ENCODE peak calls at places on chromosomes 4 and X, in five cellular contexts. One of them, this sample, is unnamed.
A peak's percentile ranks its signal among the peaks of the same experiment; 100 is the strongest.

GRCh38 chr4:181745933-181746627 is 497.1 kb upstream of the TENM3 start:
- DNase-seq in IMR-90: no peak
- DNase-seq in neuronal stem cell: no peak
- DNase-seq in astrocyte: peak; percentile 15
- DNase-seq in mesenchymal stem cell: no peak
- DNase-seq in this sample: no peak

GRCh38 chr4:139890810-139891209 is 225.2 kb downstream of the MGST2 start:
- DNase-seq in astrocyte: peak; percentile 44
- DNase-seq in neuronal stem cell: no peak
- DNase-seq in IMR-90: peak; percentile 84
- DNase-seq in mesenchymal stem cell: peak; percentile 86
- DNase-seq in this sample: no peak

GRCh38 chr4:187480146-187481145 is 515.1 kb upstream of the ZFP42 start:
- DNase-seq in IMR-90: peak; percentile 47
- DNase-seq in neuronal stem cell: no peak
- DNase-seq in astrocyte: peak; percentile 29
- DNase-seq in mesenchymal stem cell: peak; percentile 83
- DNase-seq in this sample: no peak

GRCh38 chrX:134753185-134754008 is 95.1 kb upstream of the PLAC1 start:
- DNase-seq in mesenchymal stem cell: peak; percentile 48
- DNase-seq in neuronal stem cell: no peak
- DNase-seq in astrocyte: no peak
- DNase-seq in IMR-90: peak; percentile 65
- DNase-seq in this sample: no peak

GRCh38 chrX:120604359-120604782 is 470 bp downstream of the MCTS1 start:
- DNase-seq in neuronal stem cell: no peak
- DNase-seq in IMR-90: peak; percentile 33
- DNase-seq in astrocyte: peak; percentile 33
- DNase-seq in mesenchymal stem cell: peak; percentile 61
- DNase-seq in this sample: peak; percentile 72

GRCh38 chr4:104352211-104352610 is 142.5 kb downstream of the CXXC4 start:
- DNase-seq in neuronal stem cell: no peak
- DNase-seq in mesenchymal stem cell: no peak
- DNase-seq in IMR-90: no peak
- DNase-seq in astrocyte: no peak
- DNase-seq in this sample: peak; percentile 47

GRCh38 chrX:36753602-36754001 is 254.6 kb upstream of the FAM47C start:
- DNase-seq in mesenchymal stem cell: no peak
- DNase-seq in neuronal stem cell: no peak
- DNase-seq in IMR-90: no peak
- DNase-seq in astrocyte: no peak
- DNase-seq in this sample: no peak

GRCh38 chrX:257681-258289 is 23.4 kb upstream of the PLCXD1 start:
- DNase-seq in IMR-90: no peak
- DNase-seq in neuronal stem cell: no peak
- DNase-seq in mesenchymal stem cell: no peak
- DNase-seq in astrocyte: no peak
- DNase-seq in this sample: no peak

GRCh38 chr4:83219344-83219990 is 65.1 kb downstream of the COQ2 start:
- DNase-seq in mesenchymal stem cell: no peak
- DNase-seq in astrocyte: peak; percentile 3
- DNase-seq in neuronal stem cell: no peak
- DNase-seq in IMR-90: no peak
- DNase-seq in this sample: peak; percentile 44

GRCh38 chr4:48269861-48270515 is 350 bp upstream of the TEC start:
- DNase-seq in mesenchymal stem cell: peak; percentile 86
- DNase-seq in IMR-90: peak; percentile 51
- DNase-seq in astrocyte: peak; percentile 46
- DNase-seq in neuronal stem cell: peak; percentile 77
- DNase-seq in this sample: peak; percentile 93

GRCh38 chrX:149803458-149804062 is 21.8 kb downstream of the MAGEA9 start:
- DNase-seq in IMR-90: no peak
- DNase-seq in mesenchymal stem cell: no peak
- DNase-seq in neuronal stem cell: no peak
- DNase-seq in astrocyte: no peak
- DNase-seq in this sample: no peak

GRCh38 chr4:15068298-15068697 is 66.0 kb downstream of the CPEB2 start:
- DNase-seq in IMR-90: no peak
- DNase-seq in mesenchymal stem cell: no peak
- DNase-seq in astrocyte: no peak
- DNase-seq in neuronal stem cell: no peak
- DNase-seq in this sample: no peak

DNA sequence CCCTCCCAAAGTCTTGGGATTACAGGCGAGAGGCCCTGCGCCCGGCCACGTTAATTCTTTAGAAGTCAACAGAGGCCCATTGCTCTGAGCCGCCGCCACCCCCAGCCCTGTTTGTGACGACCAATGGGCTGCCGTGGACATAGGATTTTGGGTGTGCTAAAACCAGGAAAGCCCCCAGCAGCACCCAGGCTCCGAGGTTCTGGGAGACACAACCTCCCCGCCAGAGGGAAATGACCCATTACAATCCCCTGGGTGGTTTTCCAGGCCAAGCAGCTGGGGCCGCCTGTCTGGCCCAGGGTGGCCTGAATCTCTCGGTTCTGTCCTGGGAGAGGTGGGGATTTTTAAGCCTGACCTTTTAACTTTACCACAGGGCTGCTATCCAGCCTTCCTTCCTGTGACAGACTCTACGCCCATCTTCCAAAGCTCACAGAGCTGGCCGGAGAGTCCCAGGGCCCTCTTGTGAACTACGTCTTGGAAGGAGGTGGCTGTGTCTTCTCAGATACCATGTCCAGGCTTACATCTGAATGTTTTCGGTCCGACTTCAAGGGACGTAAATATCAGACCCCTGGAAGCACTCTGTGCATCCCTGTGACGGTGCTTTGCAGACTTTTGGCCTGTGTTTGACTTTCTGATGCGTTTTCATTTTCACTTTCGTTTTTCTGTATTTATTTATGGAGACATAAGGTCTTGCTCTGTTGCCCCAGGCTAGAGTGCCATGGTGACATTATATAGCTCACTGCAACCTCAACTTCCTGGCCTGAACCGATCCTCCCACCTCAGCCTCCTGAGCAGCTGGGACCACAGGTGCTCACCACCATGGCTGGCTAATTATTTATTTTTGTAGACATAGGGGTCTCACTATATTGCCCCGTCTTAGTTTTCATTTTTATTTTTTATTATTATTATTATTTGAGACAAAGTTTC is 36.0 kb downstream of the P2RY8 start:
- DNase-seq in mesenchymal stem cell: no peak
- DNase-seq in astrocyte: no peak
- DNase-seq in neuronal stem cell: no peak
- DNase-seq in IMR-90: no peak
- DNase-seq in this sample: peak; percentile 73
- H3K4me2 ChIP-seq in mesenchymal stem cell: no peak overlapping the region
- H3K4me2 ChIP-seq in astrocyte: no peak overlapping the region
- H3K4me2 ChIP-seq in neuronal stem cell: no peak overlapping the region
- H3K4me2 ChIP-seq in IMR-90: no peak overlapping the region
- H3K4me2 ChIP-seq in this sample: no peak overlapping the region

GRCh38 chr4:88818650-88819470 is 121.2 kb upstream of the NAP1L5 start:
- DNase-seq in IMR-90: peak; percentile 59
- DNase-seq in astrocyte: no peak
- DNase-seq in neuronal stem cell: peak; percentile 24
- DNase-seq in mesenchymal stem cell: peak; percentile 58
- DNase-seq in this sample: peak; percentile 74
- H3K4me1 ChIP-seq in IMR-90: peaks cover 2% of the 10 kb centered on the region
- H3K4me1 ChIP-seq in astrocyte: peaks cover 7% of the 10 kb centered on the region
- H3K4me1 ChIP-seq in neuronal stem cell: peaks cover 19% of the 10 kb centered on the region
- H3K4me1 ChIP-seq in mesenchymal stem cell: no peaks in the 10 kb centered on the region
- H3K4me1 ChIP-seq in this sample: no peaks in the 10 kb centered on the region

GRCh38 chr4:155960522-155960921 is 6.9 kb upstream of the CTSO start:
- DNase-seq in IMR-90: peak; percentile 61
- DNase-seq in mesenchymal stem cell: no peak
- DNase-seq in astrocyte: peak; percentile 64
- DNase-seq in neuronal stem cell: no peak
- DNase-seq in this sample: no peak

GRCh38 chr4:155961575-155961974 is 7.9 kb upstream of the CTSO start:
- DNase-seq in IMR-90: no peak
- DNase-seq in neuronal stem cell: no peak
- DNase-seq in mesenchymal stem cell: no peak
- DNase-seq in astrocyte: no peak
- DNase-seq in this sample: no peak

GRCh38 chr4:155964016-155964891 is 10.6 kb upstream of the CTSO start:
- DNase-seq in astrocyte: no peak
- DNase-seq in mesenchymal stem cell: no peak
- DNase-seq in neuronal stem cell: no peak
- DNase-seq in IMR-90: no peak
- DNase-seq in this sample: no peak

GRCh38 chr4:155959417-155959816 is 5.8 kb upstream of the CTSO start:
- DNase-seq in mesenchymal stem cell: no peak
- DNase-seq in astrocyte: no peak
- DNase-seq in IMR-90: no peak
- DNase-seq in neuronal stem cell: no peak
- DNase-seq in this sample: no peak

GRCh38 chr4:155962697-155963096 is 9.0 kb upstream of the CTSO start:
- DNase-seq in neuronal stem cell: no peak
- DNase-seq in IMR-90: no peak
- DNase-seq in astrocyte: no peak
- DNase-seq in mesenchymal stem cell: no peak
- DNase-seq in this sample: no peak
- H3K4me3 ChIP-seq in neuronal stem cell: no peak overlapping the region
- H3K4me3 ChIP-seq in IMR-90: no peak overlapping the region
- H3K4me3 ChIP-seq in astrocyte: no peak overlapping the region
- H3K4me3 ChIP-seq in mesenchymal stem cell: no peak overlapping the region
- H3K4me3 ChIP-seq in this sample: no peak overlapping the region

GRCh38 chr4:41437264-41437566 is 100.7 kb upstream of the LIMCH1 start:
- DNase-seq in IMR-90: no peak
- DNase-seq in astrocyte: no peak
- DNase-seq in neuronal stem cell: no peak
- DNase-seq in mesenchymal stem cell: peak; percentile 48
- DNase-seq in this sample: no peak
- H3K4me2 ChIP-seq in IMR-90: no peak overlapping the region
- H3K4me2 ChIP-seq in astrocyte: no peak overlapping the region
- H3K4me2 ChIP-seq in neuronal stem cell: no peak overlapping the region
- H3K4me2 ChIP-seq in mesenchymal stem cell: no peak overlapping the region
- H3K4me2 ChIP-seq in this sample: no peak overlapping the region

This sample was measured in Karpas-422.